ENCODE peak calls at places on chromosomes 5 and 9, in seven cellular contexts. One of them, this sample, is unnamed.

GRCh38 chr5:36369092-36369737 is 67.5 kb upstream of the RANBP3L start:
- DNase-seq in epithelial cell of esophagus: peak; percentile 80
- DNase-seq in sciatic nerve: no peak
- DNase-seq in CD4-positive, alpha-beta memory T cell: no peak
- DNase-seq in stimulated activated CD4-positive, alpha-beta T cell treated with anti-CD3 and anti-CD28 coated beads, Interleukin-2, amount 100 ng/mL, for 24 hours: no peak
- DNase-seq in activated CD4-positive, alpha-beta T cell treated with anti-CD3 and anti-CD28 coated beads for 48 hours: no peak
- DNase-seq in iris pigment epithelial cell: no peak
- DNase-seq in this sample: no peak

GRCh38 chr9:81588148-81588874 is 101.0 kb downstream of the TLE1 start:
- DNase-seq in CD4-positive, alpha-beta memory T cell: no peak
- DNase-seq in sciatic nerve: no peak
- DNase-seq in stimulated activated CD4-positive, alpha-beta T cell treated with anti-CD3 and anti-CD28 coated beads, Interleukin-2, amount 100 ng/mL, for 24 hours: no peak
- DNase-seq in activated CD4-positive, alpha-beta T cell treated with anti-CD3 and anti-CD28 coated beads for 48 hours: no peak
- DNase-seq in epithelial cell of esophagus: peak; percentile 85
- DNase-seq in iris pigment epithelial cell: peak; percentile 89
- DNase-seq in this sample: no peak

GRCh38 chr9:4891674-4892073 is 93.4 kb upstream of the JAK2 start:
- DNase-seq in sciatic nerve: no peak
- DNase-seq in stimulated activated CD4-positive, alpha-beta T cell treated with anti-CD3 and anti-CD28 coated beads, Interleukin-2, amount 100 ng/mL, for 24 hours: no peak
- DNase-seq in iris pigment epithelial cell: no peak
- DNase-seq in activated CD4-positive, alpha-beta T cell treated with anti-CD3 and anti-CD28 coated beads for 48 hours: no peak
- DNase-seq in CD4-positive, alpha-beta memory T cell: no peak
- DNase-seq in epithelial cell of esophagus: no peak
- DNase-seq in this sample: no peak

GRCh38 chr5:32138839-32139493 is 35.2 kb downstream of the GOLPH3 start:
- DNase-seq in CD4-positive, alpha-beta memory T cell: no peak
- DNase-seq in stimulated activated CD4-positive, alpha-beta T cell treated with anti-CD3 and anti-CD28 coated beads, Interleukin-2, amount 100 ng/mL, for 24 hours: peak; percentile 79
- DNase-seq in iris pigment epithelial cell: peak; percentile 59
- DNase-seq in sciatic nerve: no peak
- DNase-seq in epithelial cell of esophagus: no peak
- DNase-seq in activated CD4-positive, alpha-beta T cell treated with anti-CD3 and anti-CD28 coated beads for 48 hours: peak; percentile 87
- DNase-seq in this sample: no peak

GRCh38 chr9:93098236-93098946 is 2.4 kb downstream of the CARD19 start:
- DNase-seq in stimulated activated CD4-positive, alpha-beta T cell treated with anti-CD3 and anti-CD28 coated beads, Interleukin-2, amount 100 ng/mL, for 24 hours: peak; percentile 68
- DNase-seq in CD4-positive, alpha-beta memory T cell: no peak
- DNase-seq in iris pigment epithelial cell: peak; percentile 98
- DNase-seq in sciatic nerve: peak; percentile 91
- DNase-seq in epithelial cell of esophagus: peak; percentile 92
- DNase-seq in activated CD4-positive, alpha-beta T cell treated with anti-CD3 and anti-CD28 coated beads for 48 hours: peak; percentile 75
- DNase-seq in this sample: no peak

GRCh38 chr9:6479959-6480358 is 67.0 kb downstream of the UHRF2 start:
- DNase-seq in iris pigment epithelial cell: no peak
- DNase-seq in epithelial cell of esophagus: no peak
- DNase-seq in CD4-positive, alpha-beta memory T cell: no peak
- DNase-seq in activated CD4-positive, alpha-beta T cell treated with anti-CD3 and anti-CD28 coated beads for 48 hours: no peak
- DNase-seq in sciatic nerve: no peak
- DNase-seq in stimulated activated CD4-positive, alpha-beta T cell treated with anti-CD3 and anti-CD28 coated beads, Interleukin-2, amount 100 ng/mL, for 24 hours: no peak
- DNase-seq in this sample: no peak

GRCh38 chr5:113188454-113188853 is 211.9 kb downstream of the DCP2 start:
- DNase-seq in activated CD4-positive, alpha-beta T cell treated with anti-CD3 and anti-CD28 coated beads for 48 hours: no peak
- DNase-seq in iris pigment epithelial cell: no peak
- DNase-seq in sciatic nerve: no peak
- DNase-seq in epithelial cell of esophagus: no peak
- DNase-seq in stimulated activated CD4-positive, alpha-beta T cell treated with anti-CD3 and anti-CD28 coated beads, Interleukin-2, amount 100 ng/mL, for 24 hours: no peak
- DNase-seq in CD4-positive, alpha-beta memory T cell: no peak
- DNase-seq in this sample: no peak

GRCh38 chr5:64680289-64680688 is 10.0 kb upstream of the SHISAL2B start:
- DNase-seq in epithelial cell of esophagus: peak; percentile 29
- DNase-seq in activated CD4-positive, alpha-beta T cell treated with anti-CD3 and anti-CD28 coated beads for 48 hours: peak; percentile 19
- DNase-seq in iris pigment epithelial cell: no peak
- DNase-seq in CD4-positive, alpha-beta memory T cell: no peak
- DNase-seq in stimulated activated CD4-positive, alpha-beta T cell treated with anti-CD3 and anti-CD28 coated beads, Interleukin-2, amount 100 ng/mL, for 24 hours: no peak
- DNase-seq in sciatic nerve: no peak
- DNase-seq in this sample: no peak

GRCh38 chr5:77590347-77590746 is 48.2 kb downstream of the OTP start:
- DNase-seq in stimulated activated CD4-positive, alpha-beta T cell treated with anti-CD3 and anti-CD28 coated beads, Interleukin-2, amount 100 ng/mL, for 24 hours: no peak
- DNase-seq in sciatic nerve: no peak
- DNase-seq in epithelial cell of esophagus: no peak
- DNase-seq in activated CD4-positive, alpha-beta T cell treated with anti-CD3 and anti-CD28 coated beads for 48 hours: no peak
- DNase-seq in CD4-positive, alpha-beta memory T cell: no peak
- DNase-seq in iris pigment epithelial cell: no peak
- DNase-seq in this sample: no peak

GRCh38 chr9:116687762-116688160 is 656 bp downstream of the TRIM32 start:
- DNase-seq in epithelial cell of esophagus: no peak
- DNase-seq in stimulated activated CD4-positive, alpha-beta T cell treated with anti-CD3 and anti-CD28 coated beads, Interleukin-2, amount 100 ng/mL, for 24 hours: no peak
- DNase-seq in activated CD4-positive, alpha-beta T cell treated with anti-CD3 and anti-CD28 coated beads for 48 hours: peak; percentile 9
- DNase-seq in CD4-positive, alpha-beta memory T cell: no peak
- DNase-seq in sciatic nerve: no peak
- DNase-seq in iris pigment epithelial cell: no peak
- DNase-seq in this sample: no peak

GRCh38 chr5:91283899-91284298 is 99.2 kb downstream of the ARRDC3 start:
- DNase-seq in iris pigment epithelial cell: peak; percentile 83
- DNase-seq in stimulated activated CD4-positive, alpha-beta T cell treated with anti-CD3 and anti-CD28 coated beads, Interleukin-2, amount 100 ng/mL, for 24 hours: no peak
- DNase-seq in epithelial cell of esophagus: peak; percentile 64
- DNase-seq in sciatic nerve: no peak
- DNase-seq in CD4-positive, alpha-beta memory T cell: no peak
- DNase-seq in activated CD4-positive, alpha-beta T cell treated with anti-CD3 and anti-CD28 coated beads for 48 hours: no peak
- DNase-seq in this sample: no peak

GRCh38 chr5:60205071-60205470 is 311.5 kb upstream of the PDE4D start:
- DNase-seq in iris pigment epithelial cell: no peak
- DNase-seq in epithelial cell of esophagus: no peak
- DNase-seq in sciatic nerve: no peak
- DNase-seq in activated CD4-positive, alpha-beta T cell treated with anti-CD3 and anti-CD28 coated beads for 48 hours: no peak
- DNase-seq in CD4-positive, alpha-beta memory T cell: no peak
- DNase-seq in stimulated activated CD4-positive, alpha-beta T cell treated with anti-CD3 and anti-CD28 coated beads, Interleukin-2, amount 100 ng/mL, for 24 hours: no peak
- DNase-seq in this sample: no peak

GRCh38 chr9:133863193-133863592 is 125.0 kb upstream of the SARDH start:
- DNase-seq in stimulated activated CD4-positive, alpha-beta T cell treated with anti-CD3 and anti-CD28 coated beads, Interleukin-2, amount 100 ng/mL, for 24 hours: no peak
- DNase-seq in iris pigment epithelial cell: no peak
- DNase-seq in activated CD4-positive, alpha-beta T cell treated with anti-CD3 and anti-CD28 coated beads for 48 hours: no peak
- DNase-seq in CD4-positive, alpha-beta memory T cell: no peak
- DNase-seq in sciatic nerve: peak; percentile 73
- DNase-seq in epithelial cell of esophagus: no peak
- DNase-seq in this sample: no peak

GRCh38 chr5:149371296-149371962 is 7.7 kb downstream of the IL17B start:
- DNase-seq in activated CD4-positive, alpha-beta T cell treated with anti-CD3 and anti-CD28 coated beads for 48 hours: peak; percentile 77
- DNase-seq in iris pigment epithelial cell: peak; percentile 41
- DNase-seq in stimulated activated CD4-positive, alpha-beta T cell treated with anti-CD3 and anti-CD28 coated beads, Interleukin-2, amount 100 ng/mL, for 24 hours: peak; percentile 69
- DNase-seq in sciatic nerve: no peak
- DNase-seq in epithelial cell of esophagus: peak; percentile 70
- DNase-seq in CD4-positive, alpha-beta memory T cell: peak; percentile 67
- DNase-seq in this sample: peak; percentile 63